ENCODE peak calls at places on chromosomes 16 and 17, in eight cellular contexts. W is lung, B is testis, K is ascending aorta, T is RWPE1, H is neuronal stem cell, Q is GM12878, I is trophoblast cell. N is an unnamed sample.

GRCh38 chr17:9924735-9925191 is 19.7 kb upstream of the RCVRN start:
- DNase-seq in T (peak; percentile 71), K (no peak), W (no peak), I (peak; percentile 93), B (peak; percentile 25), Q (peak; percentile 48), H (peak; percentile 78), N (peak; percentile 26)

GRCh38 chr17:40518401-40519088 is 17.1 kb upstream of the TNS4 start:
- DNase-seq in T (peak; percentile 89), I (peak; percentile 80), H (no peak), B (no peak), W (no peak), K (peak; percentile 41), Q (no peak), N (no peak)

GRCh38 chr17:28701987-28702751 is 9.5 kb downstream of the PROCA1 start:
- DNase-seq in B (no peak), T (no peak), H (no peak), K (no peak), W (no peak), I (no peak), Q (no peak), N (no peak)

GRCh38 chr16:57984443-57985203 is 13.7 kb upstream of the CNGB1 start:
- DNase-seq in W (peak; percentile 91), B (peak; percentile 90), Q (no peak), T (peak; percentile 82), K (peak; percentile 86), H (peak; percentile 95), I (peak; percentile 90), N (peak; percentile 87)

GRCh38 chr16:23466162-23466885 is 13.3 kb upstream of the COG7 start:
- DNase-seq in K (no peak), H (no peak), B (no peak), T (peak; percentile 68), Q (no peak), W (no peak), I (no peak), N (no peak)

GRCh38 chr17:80645706-80646325 is 101.2 kb downstream of the RPTOR start:
- DNase-seq in H (no peak), K (peak; percentile 15), B (no peak), Q (no peak), T (no peak), I (no peak), W (no peak), N (no peak)

GRCh38 chr17:40317345-40317873 is 8.4 kb downstream of the RARA start:
- DNase-seq in B (no peak), I (peak; percentile 34), K (peak; percentile 85), W (no peak), T (peak; percentile 66), H (no peak), Q (no peak), N (peak; percentile 63)

GRCh38 chr16:12881182-12881581 is 20.2 kb upstream of the SHISA9 start:
- DNase-seq in T (no peak), H (no peak), B (no peak), K (no peak), I (no peak), Q (no peak), W (no peak), N (no peak)

GRCh38 chr16:64455275-64455674 is 666.6 kb downstream of the CDH11 start:
- DNase-seq in Q (no peak), W (no peak), B (no peak), T (no peak), I (no peak), H (no peak), K (no peak), N (no peak)

GRCh38 chr17:60695960-60696359 is 18.3 kb downstream of the BCAS3 start:
- DNase-seq in K (no peak), Q (no peak), I (peak; percentile 88), T (no peak), H (no peak), B (no peak), W (no peak), N (no peak)

GRCh38 chr16:22005746-22006145 is 2.2 kb upstream of the MOSMO start:
- DNase-seq in H (no peak), W (no peak), B (no peak), Q (no peak), I (no peak), K (no peak), T (no peak), N (no peak)

GRCh38 chr16:68373528-68374250 is 62.9 kb downstream of the PRMT7 start:
- DNase-seq in W (no peak), T (no peak), B (no peak), I (no peak), K (no peak), H (no peak), Q (no peak), N (no peak)

GRCh38 chr16:88785106-88785924 is at the start of gene PIEZO1:
- DNase-seq in K (peak; percentile 88), B (peak; percentile 65), H (no peak), W (peak; percentile 79), T (peak; percentile 74), I (peak; percentile 66), Q (no peak), N (peak; percentile 77)

GRCh38 chr16:85220125-85220839 is 108.0 kb upstream of the CIBAR2 start:
- DNase-seq in H (no peak), W (peak; percentile 75), B (peak; percentile 70), T (peak; percentile 77), Q (no peak), I (no peak), K (peak; percentile 84), N (peak; percentile 91)

GRCh38 chr17:40608061-40608581 is 39.5 kb downstream of the SMARCE1 start:
- DNase-seq in B (no peak), H (no peak), T (no peak), I (no peak), Q (no peak), W (peak; percentile 6), K (no peak), N (no peak)

GRCh38 chr17:17587614-17588336 is 3.7 kb downstream of the PEMT start:
- DNase-seq in H (no peak), W (no peak), T (no peak), I (peak; percentile 29), K (no peak), B (peak; percentile 55), Q (no peak), N (no peak)

GRCh38 chr17:17079761-17080160 is 37.5 kb downstream of the MPRIP start:
- DNase-seq in Q (no peak), K (no peak), T (no peak), H (no peak), W (peak; percentile 75), B (no peak), I (no peak), N (peak; percentile 80)

GRCh38 chr17:5638596-5638995 is 54.3 kb upstream of the NLRP1 start:
- DNase-seq in T (no peak), Q (no peak), B (no peak), K (peak; percentile 31), I (peak; percentile 8), H (no peak), W (no peak), N (no peak)

GRCh38 chr17:1557355-1558095 is 5.1 kb downstream of the PITPNA start:
- DNase-seq in K (no peak), W (no peak), T (no peak), Q (no peak), B (no peak), H (no peak), I (peak; percentile 72), N (no peak)

GRCh38 chr16:1197237-1197866 is 27.7 kb downstream of the TPSG1 start:
- DNase-seq in K (no peak), W (no peak), Q (no peak), T (no peak), I (no peak), B (no peak), H (no peak), N (no peak)

GRCh38 chr17:4815043-4815675 is 8.2 kb downstream of the PLD2 start:
- DNase-seq in I (no peak), K (no peak), H (no peak), T (no peak), B (no peak), Q (no peak), W (no peak), N (no peak)

GRCh38 chr16:46883353-46883689 is 841 bp upstream of the GPT2 start:
- DNase-seq in Q (no peak), H (no peak), B (no peak), I (no peak), T (no peak), W (no peak), K (no peak), N (peak; percentile 31)

DNA sequence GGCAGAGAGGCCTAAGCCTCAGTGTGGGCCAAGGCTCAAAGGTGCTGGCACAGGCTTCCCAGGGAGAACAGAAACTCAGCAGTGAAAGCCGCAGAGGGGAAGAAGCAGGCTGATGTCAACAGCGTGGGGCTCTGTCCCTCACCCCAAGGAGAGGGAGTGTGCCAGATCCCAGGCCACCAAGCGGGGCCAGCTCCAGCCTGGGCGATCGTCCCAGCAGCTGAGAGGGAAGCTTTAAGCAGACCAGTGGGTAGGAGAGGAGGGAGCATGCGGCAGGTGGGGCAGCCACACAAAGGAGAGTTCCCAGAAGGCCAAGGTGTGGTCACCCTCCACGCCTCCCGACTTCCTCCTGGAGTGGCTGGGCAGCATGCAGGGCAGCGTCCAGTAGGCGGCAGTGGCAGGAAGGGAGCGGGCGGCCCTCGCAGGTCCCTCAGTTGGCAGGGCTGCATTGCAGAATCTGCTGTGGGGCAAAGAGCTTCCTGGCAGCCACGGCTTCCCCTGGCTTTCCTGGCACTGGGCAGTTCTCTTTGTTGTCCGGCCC is 6.0 kb downstream of the SYNGR2 start:
- DNase-seq in Q (no peak), W (peak; percentile 93), T (no peak), B (peak; percentile 65), H (no peak), I (peak; percentile 18), K (peak; percentile 93), N (peak; percentile 71)
- H3K27ac ChIP-seq in Q (peak overlapping the region; percentile 86), W (peak overlapping the region; percentile 88), T (peak overlapping the region; percentile 67), B (peak overlapping the region; percentile 80), H (no peak overlapping the region), I (no peak overlapping the region), K (peak overlapping the region; percentile 89), N (peak overlapping the region; percentile 71)

DNA sequence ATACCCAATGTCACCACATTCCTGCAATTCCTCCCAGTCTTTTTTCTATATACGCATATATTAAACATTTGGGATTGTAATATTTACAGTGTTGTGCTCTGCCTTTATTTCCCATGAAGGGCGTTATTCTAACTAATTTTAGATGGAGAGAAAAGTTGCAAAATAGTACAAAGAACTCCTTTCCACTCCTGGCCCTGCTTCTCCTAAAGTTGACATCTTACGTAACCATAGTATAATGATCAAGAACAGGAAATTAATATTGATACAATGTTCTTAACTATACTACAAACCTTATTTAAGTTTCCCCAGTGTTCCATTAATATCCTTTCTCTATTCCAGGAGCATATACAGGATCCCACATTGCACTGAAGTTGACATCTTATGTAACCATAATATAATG is 46.3 kb downstream of the TK2 start:
- DNase-seq in I (peak; percentile 12), Q (no peak), K (no peak), B (no peak), H (no peak), T (no peak), W (no peak), N (no peak)
- H3K27ac ChIP-seq in I (no peak overlapping the region), Q (no peak overlapping the region), K (peak overlapping the region; percentile 76), B (peak overlapping the region; percentile 63), H (no peak overlapping the region), T (no peak overlapping the region), W (no peak overlapping the region), N (peak overlapping the region; percentile 89)

GRCh38 chr16:4011940-4012629 is 104.2 kb downstream of the ADCY9 start:
- DNase-seq in B (no peak), I (no peak), T (no peak), K (no peak), Q (no peak), W (no peak), H (no peak), N (no peak)
- H3K27ac ChIP-seq in B (no peak overlapping the region), I (no peak overlapping the region), T (no peak overlapping the region), K (no peak overlapping the region), Q (no peak overlapping the region), W (no peak overlapping the region), H (no peak overlapping the region), N (no peak overlapping the region)

GRCh38 chr17:82493517-82493840 is 26.1 kb upstream of the FOXK2 start:
- DNase-seq in I (no peak), H (no peak), Q (no peak), W (no peak), B (no peak), K (no peak), T (no peak), N (peak; percentile 68)
- H3K27ac ChIP-seq in I (no peak overlapping the region), H (no peak overlapping the region), Q (no peak overlapping the region), W (no peak overlapping the region), B (no peak overlapping the region), K (peak overlapping the region; percentile 91), T (peak overlapping the region; percentile 98), N (peak overlapping the region; percentile 88)

N was measured in adrenal gland.